ENCODE peak calls at places on chromosomes 2 and 18, in four cellular contexts. D is spleen, I is adrenal gland, P is epithelial cell of proximal tubule. V is an unnamed sample.

GRCh38 chr2:153230977-153231376 is 247.6 kb downstream of the RPRM start:
- DNase-seq in I (no peak), D (no peak), P (no peak), V (no peak)

GRCh38 chr2:178829299-178829698 is 22.1 kb upstream of the TTN start:
- DNase-seq in D (no peak), I (peak), P (no peak), V (no peak)

GRCh38 chr2:219596954-219597551 is 604 bp upstream of the STK11IP start:
- DNase-seq in I (no peak), P (peak), D (no peak), V (no peak)

GRCh38 chr2:43854671-43855070 is 15.9 kb downstream of the ABCG8 start:
- DNase-seq in D (peak), I (no peak), P (no peak), V (no peak)

GRCh38 chr2:172510083-172510482 is 45.8 kb upstream of the PDK1 start:
- DNase-seq in D (no peak), I (no peak), P (no peak), V (no peak)

GRCh38 chr18:35203001-35203553 is 37.8 kb upstream of the ZNF397 start:
- DNase-seq in I (no peak), P (no peak), D (no peak), V (no peak)

GRCh38 chr18:55244520-55244919 is 285.3 kb upstream of the CCDC68 start:
- DNase-seq in I (no peak), D (no peak), P (no peak), V (no peak)

GRCh38 chr2:180505203-180505602 is 475.2 kb upstream of the UBE2E3 start:
- DNase-seq in P (no peak), I (no peak), D (no peak), V (no peak)

GRCh38 chr18:6310714-6311113 is 104.0 kb downstream of the L3MBTL4 start:
- DNase-seq in P (no peak), I (no peak), D (no peak), V (no peak)

GRCh38 chr2:130878316-130878715 is 41.6 kb downstream of the ARHGEF4 start:
- DNase-seq in D (no peak), P (no peak), I (no peak), V (no peak)

GRCh38 chr2:54652540-54652939 is 70.9 kb upstream of the EML6 start:
- DNase-seq in P (no peak), D (no peak), I (no peak), V (no peak)

GRCh38 chr2:225004531-225004930 is 37.7 kb downstream of the DOCK10 start:
- DNase-seq in I (no peak), P (peak), D (no peak), V (no peak)

GRCh38 chr2:138829326-138829725 is 49.1 kb upstream of the NXPH2 start:
- DNase-seq in P (no peak), D (no peak), I (peak), V (no peak)

GRCh38 chr2:47093626-47094025 is 61.5 kb downstream of the STPG4 start:
- DNase-seq in D (peak), P (no peak), I (no peak), V (no peak)

GRCh38 chr18:22639026-22639463 is 221.3 kb upstream of the CTAGE1 start:
- DNase-seq in D (no peak), P (no peak), I (no peak), V (peak)

GRCh38 chr2:172234716-172235661 is 132.3 kb upstream of the DLX2 start:
- DNase-seq in I (no peak), P (no peak), D (no peak), V (no peak)

GRCh38 chr18:36124841-36125240 is 4.3 kb downstream of the SLC39A6 start:
- DNase-seq in D (no peak), I (no peak), P (no peak), V (no peak)

GRCh38 chr2:219675206-219675605 is 47.8 kb downstream of the SLC4A3 start:
- DNase-seq in P (no peak), I (no peak), D (no peak), V (no peak)

GRCh38 chr2:120438301-120439066 is 92.5 kb downstream of the INHBB start:
- DNase-seq in I (no peak), P (no peak), D (peak), V (no peak)

GRCh38 chr2:178521304-178522150 is 41.3 kb downstream of the PLEKHA3 start:
- DNase-seq in I (no peak), D (no peak), P (no peak), V (no peak)

GRCh38 chr2:191923652-191923997 is 76.7 kb upstream of the CAVIN2 start:
- DNase-seq in P (peak), I (no peak), D (no peak), V (no peak)

GRCh38 chr2:86700705-86701104 is 19.4 kb upstream of the RMND5A start:
- DNase-seq in I (no peak), D (no peak), P (no peak), V (peak)

GRCh38 chr2:220556658-220557057 is 929.2 kb downstream of the SLC4A3 start:
- DNase-seq in I (no peak), D (no peak), P (peak), V (peak)

GRCh38 chr2:164599954-164600589 is 21.2 kb downstream of the GRB14 start:
- DNase-seq in D (no peak), I (peak), P (peak), V (peak)

GRCh38 chr2:11336189-11336588 is 8.2 kb downstream of the ROCK2 start:
- DNase-seq in P (no peak), I (no peak), D (no peak), V (no peak)

GRCh38 chr2:221042926-221043325 is 529.2 kb downstream of the EPHA4 start:
- DNase-seq in P (no peak), D (no peak), I (no peak), V (no peak)

GRCh38 chr2:144011553-144011952 is 508.4 kb downstream of the ZEB2 start:
- DNase-seq in P (no peak), I (no peak), D (no peak), V (no peak)

GRCh38 chr2:209771474-209772292 is at the start of gene UNC80:
- DNase-seq in D (peak), I (peak), P (no peak), V (no peak)

GRCh38 chr18:9545029-9545428 is 69.3 kb downstream of the PPP4R1 start:
- DNase-seq in P (no peak), D (no peak), I (no peak), V (no peak)

GRCh38 chr2:163664610-163665009 is 71.2 kb downstream of the FIGN start:
- DNase-seq in D (no peak), I (no peak), P (peak), V (peak)

GRCh38 chr2:23477392-23477791 is 92.4 kb downstream of the KLHL29 start:
- DNase-seq in P (no peak), D (no peak), I (no peak), V (no peak)

GRCh38 chr2:68482296-68482695 is 14.9 kb downstream of the APLF start:
- DNase-seq in D (no peak), P (no peak), I (no peak), V (no peak)

GRCh38 chr2:70010222-70011111 is 49.0 kb upstream of the ASPRV1 start:
- DNase-seq in I (peak), D (no peak), P (no peak), V (no peak)

GRCh38 chr2:27379840-27380625 is 501 bp downstream of the ZNF513 start:
- DNase-seq in D (no peak), I (peak), P (no peak), V (no peak)

GRCh38 chr18:74110983-74111382 is 36.7 kb downstream of the FBXO15 start:
- DNase-seq in I (no peak), P (no peak), D (no peak), V (no peak)

GRCh38 chr18:74115046-74115445 is 32.6 kb downstream of the FBXO15 start:
- DNase-seq in P (no peak), I (no peak), D (peak), V (peak)

GRCh38 chr18:74113711-74114110 is 33.9 kb downstream of the FBXO15 start:
- DNase-seq in D (no peak), I (no peak), P (no peak), V (no peak)

GRCh38 chr18:74114206-74114605 is 33.4 kb downstream of the FBXO15 start:
- DNase-seq in D (no peak), I (no peak), P (no peak), V (no peak)

DNA sequence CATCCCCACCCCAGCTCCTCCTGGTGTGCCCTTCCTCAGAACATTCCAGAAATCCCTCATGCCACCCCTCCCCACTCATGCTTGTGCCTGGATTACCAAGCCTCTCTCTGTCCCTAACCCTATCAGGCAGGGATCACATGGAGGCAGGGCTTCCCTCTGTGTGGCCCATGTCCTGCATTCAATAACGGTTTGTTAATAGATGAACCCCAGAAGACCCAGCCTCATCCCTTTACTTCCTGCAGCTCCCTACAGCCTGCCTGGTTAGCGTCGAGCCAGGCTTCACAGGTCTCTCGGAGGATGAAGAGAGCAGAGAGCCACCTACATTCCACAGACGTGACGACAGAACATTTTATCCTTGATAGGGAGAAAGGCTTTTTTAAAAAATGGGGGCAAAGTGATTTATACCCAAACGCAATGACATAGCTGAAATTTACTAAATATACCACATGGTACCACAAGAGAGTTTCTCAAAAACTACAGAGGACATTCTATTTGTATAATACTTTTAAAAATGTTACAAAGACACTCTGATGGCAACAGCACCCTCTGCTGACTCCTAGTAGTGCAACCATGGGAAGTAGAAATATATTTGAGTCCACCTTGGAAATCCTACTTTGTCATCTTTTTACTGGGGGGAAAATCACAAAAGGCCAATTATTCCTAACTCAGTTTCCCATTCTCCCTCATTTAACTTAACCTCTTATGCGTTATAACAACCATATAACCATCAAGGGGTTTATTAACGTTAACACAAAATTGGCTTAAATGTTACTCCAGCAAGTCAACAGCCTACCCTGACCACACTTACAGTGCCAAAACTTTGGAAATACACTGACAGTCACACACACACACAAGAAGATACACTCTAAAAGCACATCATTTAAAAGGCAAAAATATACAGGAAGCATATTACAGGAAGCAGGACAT is 30.7 kb downstream of the FBXO15 start:
- DNase-seq in I (no peak), P (peak), D (peak), V (no peak)
- TF ChIP-seq CTCF in I (peak), P (peak), D (no peak), V (peak)

GRCh38 chr2:226619707-226620106 is 179.9 kb downstream of the IRS1 start:
- DNase-seq in P (no peak), I (no peak), D (no peak), V (no peak)

GRCh38 chr2:226618875-226619605 is 180.6 kb downstream of the IRS1 start:
- DNase-seq in I (no peak), D (no peak), P (peak), V (no peak)

GRCh38 chr2:226620176-226620575 is 179.4 kb downstream of the IRS1 start:
- DNase-seq in D (no peak), P (no peak), I (no peak), V (no peak)

GRCh38 chr2:226623587-226624368 is 175.8 kb downstream of the IRS1 start:
- DNase-seq in D (no peak), P (no peak), I (no peak), V (no peak)

DNA sequence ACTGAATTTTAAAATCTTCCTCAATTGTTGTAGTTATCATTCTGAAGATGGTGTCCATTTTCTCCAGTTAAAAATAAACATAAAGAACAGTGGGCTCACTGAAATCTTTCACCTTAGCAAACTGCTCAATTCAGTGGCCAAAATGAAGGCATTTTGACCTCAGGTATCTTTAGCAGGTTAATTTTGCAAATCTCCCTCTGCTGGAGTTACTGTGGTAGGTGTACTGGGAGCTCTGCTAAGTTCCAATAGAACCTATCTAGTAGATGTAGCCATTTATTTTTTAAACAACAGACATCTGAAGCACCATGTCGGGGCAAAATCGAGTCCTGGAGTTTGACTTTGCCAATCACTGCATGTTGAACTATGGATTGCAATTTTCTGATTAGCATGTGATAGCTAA is 177.1 kb downstream of the IRS1 start:
- DNase-seq in P (no peak), I (no peak), D (no peak), V (no peak)
- TF ChIP-seq CTCF in P (peak), I (no peak), D (no peak), V (no peak)

GRCh38 chr2:105747254-105747909 is 2.7 kb downstream of the NCK2 start:
- DNase-seq in P (no peak), I (no peak), D (no peak), V (no peak)

GRCh38 chr2:105747997-105748396 is 3.3 kb downstream of the NCK2 start:
- DNase-seq in P (no peak), I (peak), D (no peak), V (no peak)

GRCh38 chr2:105744091-105744908 is 412 bp upstream of the NCK2 start:
- DNase-seq in P (no peak), I (peak), D (peak), V (no peak)

GRCh38 chr2:105746177-105747080 is 1.7 kb downstream of the NCK2 start:
- DNase-seq in I (peak), D (peak), P (no peak), V (no peak)

DNA sequence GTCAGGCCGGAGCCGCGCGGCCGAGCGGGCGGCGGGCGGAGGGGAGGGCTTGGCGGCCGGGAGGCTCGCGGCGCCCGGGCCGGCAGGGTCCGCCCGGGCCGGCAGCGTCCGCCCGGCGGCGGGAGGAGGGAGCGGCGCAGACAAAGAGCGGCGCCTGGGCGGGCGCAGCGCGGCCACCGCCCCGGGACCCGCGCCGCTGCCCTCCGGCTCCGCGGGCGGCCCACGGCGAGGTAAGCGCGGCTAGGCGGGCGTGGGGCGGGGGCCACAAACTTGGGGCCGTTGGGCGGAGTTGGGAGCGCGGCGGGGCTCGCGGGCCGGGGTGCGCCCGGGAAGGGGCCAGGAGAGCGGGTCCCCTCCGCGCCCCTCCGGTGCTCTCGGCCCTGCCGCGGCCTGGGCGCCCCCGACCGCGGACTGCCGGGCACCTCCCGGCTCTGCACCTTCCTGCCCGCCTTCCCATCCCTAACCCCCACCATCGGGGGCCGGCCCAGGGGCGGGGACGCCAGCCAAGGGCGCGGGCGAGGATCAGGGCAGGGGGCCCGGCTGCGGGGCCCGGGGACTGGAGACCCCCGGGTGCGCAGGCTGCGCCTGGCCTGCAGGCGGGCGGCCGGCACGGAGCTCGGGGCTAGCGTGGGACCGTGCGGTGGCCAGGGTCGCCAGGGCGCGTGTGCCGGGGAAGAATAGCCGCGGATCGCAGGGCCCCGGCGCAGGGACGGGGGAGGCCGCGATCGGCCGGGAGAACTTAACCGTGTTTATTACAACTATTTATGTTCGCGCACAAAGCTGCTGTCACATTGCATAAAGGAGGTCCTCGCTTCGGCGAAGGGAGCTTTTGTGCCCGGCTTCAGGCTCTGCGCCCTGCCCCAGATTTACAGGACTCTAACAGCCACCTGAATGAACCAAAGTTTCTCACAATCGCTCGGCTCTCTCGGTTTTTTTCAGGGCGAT is at the start of gene NCK2:
- DNase-seq in P (no peak), I (peak), D (peak), V (no peak)
- TF ChIP-seq CTCF in P (no peak), I (peak), D (no peak), V (no peak)

GRCh38 chr2:90069290-90069894 is 1377.9 kb downstream of the RPIA start:
- DNase-seq in P (no peak), I (peak), D (no peak), V (no peak)
- TF ChIP-seq CTCF in P (peak), I (peak), D (no peak), V (peak)

GRCh38 chr2:140349695-140350094 is 1569.5 kb upstream of the NXPH2 start:
- DNase-seq in P (no peak), I (no peak), D (no peak), V (no peak)
- TF ChIP-seq CTCF in P (no peak), I (no peak), D (no peak), V (no peak)

GRCh38 chr2:166487082-166487654 is 6.9 kb downstream of the SCN7A start:
- DNase-seq in I (no peak), D (no peak), P (no peak), V (no peak)
- TF ChIP-seq CTCF in I (no peak), D (no peak), P (no peak), V (no peak)

GRCh38 chr2:156155319-156155718 is 177.2 kb downstream of the NR4A2 start:
- DNase-seq in P (no peak), D (no peak), I (no peak), V (no peak)

GRCh38 chr2:156157670-156158069 is 174.9 kb downstream of the NR4A2 start:
- DNase-seq in D (no peak), P (no peak), I (no peak), V (no peak)

GRCh38 chr2:156151351-156151750 is 181.2 kb downstream of the NR4A2 start:
- DNase-seq in D (no peak), P (no peak), I (no peak), V (no peak)

GRCh38 chr2:156156580-156156979 is 175.9 kb downstream of the NR4A2 start:
- DNase-seq in P (no peak), D (no peak), I (no peak), V (no peak)
- TF ChIP-seq CTCF in P (peak), D (no peak), I (no peak), V (no peak)